ENCODE peak calls at places on chromosomes 6 and 20, in six cellular contexts. One of them, this sample, is unnamed.

GRCh38 chr20:37567671-37568588 is 40.3 kb upstream of the BLCAP start:
- DNase-seq in lower leg skin: no peak
- DNase-seq in choroid plexus epithelial cell: peak
- DNase-seq in brain microvascular endothelial cell: no peak
- DNase-seq in PC-9: no peak
- DNase-seq in pancreas: no peak
- DNase-seq in this sample: peak

GRCh38 chr6:105384004-105384403 is 18.9 kb downstream of the PREP start:
- DNase-seq in choroid plexus epithelial cell: no peak
- DNase-seq in brain microvascular endothelial cell: no peak
- DNase-seq in lower leg skin: no peak
- DNase-seq in PC-9: peak
- DNase-seq in pancreas: no peak
- DNase-seq in this sample: no peak

GRCh38 chr20:2300420-2300819 is 4.6 kb downstream of the TGM3 start:
- DNase-seq in PC-9: no peak
- DNase-seq in brain microvascular endothelial cell: no peak
- DNase-seq in lower leg skin: no peak
- DNase-seq in pancreas: no peak
- DNase-seq in choroid plexus epithelial cell: no peak
- DNase-seq in this sample: no peak

GRCh38 chr6:37314803-37315515 is 38.8 kb upstream of the RNF8 start:
- DNase-seq in pancreas: peak
- DNase-seq in PC-9: no peak
- DNase-seq in lower leg skin: no peak
- DNase-seq in brain microvascular endothelial cell: peak
- DNase-seq in choroid plexus epithelial cell: peak
- DNase-seq in this sample: no peak

GRCh38 chr6:40789143-40789764 is 202.1 kb upstream of the LRFN2 start:
- DNase-seq in brain microvascular endothelial cell: no peak
- DNase-seq in lower leg skin: no peak
- DNase-seq in PC-9: no peak
- DNase-seq in pancreas: no peak
- DNase-seq in choroid plexus epithelial cell: peak
- DNase-seq in this sample: no peak

GRCh38 chr6:169087436-169088046 is 166.1 kb downstream of the THBS2 start:
- DNase-seq in lower leg skin: no peak
- DNase-seq in choroid plexus epithelial cell: peak
- DNase-seq in pancreas: no peak
- DNase-seq in PC-9: no peak
- DNase-seq in brain microvascular endothelial cell: no peak
- DNase-seq in this sample: no peak

GRCh38 chr6:119842191-119842590 is 492.6 kb upstream of the MAN1A1 start:
- DNase-seq in choroid plexus epithelial cell: no peak
- DNase-seq in lower leg skin: no peak
- DNase-seq in pancreas: no peak
- DNase-seq in PC-9: no peak
- DNase-seq in brain microvascular endothelial cell: no peak
- DNase-seq in this sample: no peak

GRCh38 chr6:168180548-168181011 is 101.6 kb upstream of the FRMD1 start:
- DNase-seq in brain microvascular endothelial cell: no peak
- DNase-seq in lower leg skin: no peak
- DNase-seq in PC-9: no peak
- DNase-seq in choroid plexus epithelial cell: no peak
- DNase-seq in pancreas: no peak
- DNase-seq in this sample: no peak

GRCh38 chr6:161908872-161909271 is 635.0 kb upstream of the AGPAT4 start:
- DNase-seq in pancreas: no peak
- DNase-seq in lower leg skin: no peak
- DNase-seq in choroid plexus epithelial cell: no peak
- DNase-seq in PC-9: no peak
- DNase-seq in brain microvascular endothelial cell: no peak
- DNase-seq in this sample: no peak
- H3K4me3 ChIP-seq in pancreas: no peak
- H3K4me3 ChIP-seq in lower leg skin: no peak
- H3K4me3 ChIP-seq in choroid plexus epithelial cell: no peak
- H3K4me3 ChIP-seq in PC-9: no peak
- H3K4me3 ChIP-seq in brain microvascular endothelial cell: no peak
- H3K4me3 ChIP-seq in this sample: no peak

GRCh38 chr6:7543761-7544424 is 2.4 kb downstream of the DSP start:
- DNase-seq in lower leg skin: no peak
- DNase-seq in choroid plexus epithelial cell: peak
- DNase-seq in pancreas: no peak
- DNase-seq in brain microvascular endothelial cell: no peak
- DNase-seq in PC-9: no peak
- DNase-seq in this sample: no peak

GRCh38 chr6:7542878-7543394 is 1.5 kb downstream of the DSP start:
- DNase-seq in lower leg skin: peak
- DNase-seq in choroid plexus epithelial cell: peak
- DNase-seq in brain microvascular endothelial cell: peak
- DNase-seq in PC-9: peak
- DNase-seq in pancreas: peak
- DNase-seq in this sample: peak

GRCh38 chr6:7545509-7546369 is 4.3 kb downstream of the DSP start:
- DNase-seq in choroid plexus epithelial cell: peak
- DNase-seq in PC-9: no peak
- DNase-seq in lower leg skin: no peak
- DNase-seq in pancreas: no peak
- DNase-seq in brain microvascular endothelial cell: peak
- DNase-seq in this sample: no peak

GRCh38 chr6:7546383-7546782 is 4.9 kb downstream of the DSP start:
- DNase-seq in choroid plexus epithelial cell: no peak
- DNase-seq in lower leg skin: no peak
- DNase-seq in pancreas: no peak
- DNase-seq in PC-9: no peak
- DNase-seq in brain microvascular endothelial cell: no peak
- DNase-seq in this sample: no peak

GRCh38 chr6:7544597-7544996 is 3.1 kb downstream of the DSP start:
- DNase-seq in choroid plexus epithelial cell: no peak
- DNase-seq in pancreas: no peak
- DNase-seq in lower leg skin: no peak
- DNase-seq in brain microvascular endothelial cell: no peak
- DNase-seq in PC-9: no peak
- DNase-seq in this sample: no peak
- H3K4me3 ChIP-seq in choroid plexus epithelial cell: no peak
- H3K4me3 ChIP-seq in pancreas: peak
- H3K4me3 ChIP-seq in lower leg skin: no peak
- H3K4me3 ChIP-seq in brain microvascular endothelial cell: peak
- H3K4me3 ChIP-seq in PC-9: peak
- H3K4me3 ChIP-seq in this sample: no peak

GRCh38 chr6:118280210-118280609 is 267.9 kb upstream of the PLN start:
- DNase-seq in PC-9: no peak
- DNase-seq in lower leg skin: no peak
- DNase-seq in brain microvascular endothelial cell: no peak
- DNase-seq in choroid plexus epithelial cell: peak
- DNase-seq in pancreas: no peak
- DNase-seq in this sample: no peak

GRCh38 chr6:118284736-118285360 is 263.2 kb upstream of the PLN start:
- DNase-seq in pancreas: no peak
- DNase-seq in brain microvascular endothelial cell: no peak
- DNase-seq in lower leg skin: no peak
- DNase-seq in PC-9: no peak
- DNase-seq in choroid plexus epithelial cell: peak
- DNase-seq in this sample: no peak

GRCh38 chr6:118285791-118286190 is 262.3 kb upstream of the PLN start:
- DNase-seq in choroid plexus epithelial cell: no peak
- DNase-seq in pancreas: no peak
- DNase-seq in lower leg skin: no peak
- DNase-seq in brain microvascular endothelial cell: no peak
- DNase-seq in PC-9: no peak
- DNase-seq in this sample: no peak

GRCh38 chr6:118281291-118281690 is 266.8 kb upstream of the PLN start:
- DNase-seq in brain microvascular endothelial cell: no peak
- DNase-seq in PC-9: no peak
- DNase-seq in pancreas: no peak
- DNase-seq in lower leg skin: no peak
- DNase-seq in choroid plexus epithelial cell: no peak
- DNase-seq in this sample: no peak

DNA sequence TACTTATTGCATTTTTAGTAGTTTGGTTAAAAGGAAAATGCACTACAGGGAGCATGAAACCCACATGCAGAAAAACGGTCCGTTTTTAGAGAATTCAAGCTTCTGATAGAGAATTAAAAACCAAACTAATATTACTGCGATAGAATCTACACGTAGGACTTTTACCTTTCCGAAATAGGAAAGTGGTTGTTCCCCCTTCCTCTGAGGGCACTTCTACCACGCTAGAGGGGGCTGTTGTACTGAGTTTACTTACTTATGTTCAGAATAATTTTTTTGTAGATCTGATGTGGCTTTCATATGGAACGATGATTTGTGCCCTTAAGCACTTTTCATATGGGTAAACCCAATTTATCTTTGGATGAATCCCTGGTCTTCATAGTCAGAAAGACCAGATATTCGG is 264.3 kb upstream of the PLN start:
- DNase-seq in brain microvascular endothelial cell: peak
- DNase-seq in PC-9: peak
- DNase-seq in pancreas: peak
- DNase-seq in lower leg skin: no peak
- DNase-seq in choroid plexus epithelial cell: peak
- DNase-seq in this sample: no peak
- H3K4me3 ChIP-seq in brain microvascular endothelial cell: no peak
- H3K4me3 ChIP-seq in PC-9: no peak
- H3K4me3 ChIP-seq in pancreas: no peak
- H3K4me3 ChIP-seq in lower leg skin: no peak
- H3K4me3 ChIP-seq in choroid plexus epithelial cell: no peak
- H3K4me3 ChIP-seq in this sample: no peak

GRCh38 chr20:5606347-5606746 is 143.9 kb upstream of the SHLD1 start:
- DNase-seq in lower leg skin: no peak
- DNase-seq in brain microvascular endothelial cell: no peak
- DNase-seq in PC-9: no peak
- DNase-seq in choroid plexus epithelial cell: no peak
- DNase-seq in pancreas: no peak
- DNase-seq in this sample: no peak
- H3K4me3 ChIP-seq in lower leg skin: no peak
- H3K4me3 ChIP-seq in brain microvascular endothelial cell: no peak
- H3K4me3 ChIP-seq in PC-9: no peak
- H3K4me3 ChIP-seq in choroid plexus epithelial cell: no peak
- H3K4me3 ChIP-seq in pancreas: no peak
- H3K4me3 ChIP-seq in this sample: no peak

GRCh38 chr6:158205220-158205944 is 37.2 kb downstream of the GTF2H5 start:
- DNase-seq in PC-9: no peak
- DNase-seq in pancreas: peak
- DNase-seq in choroid plexus epithelial cell: peak
- DNase-seq in brain microvascular endothelial cell: no peak
- DNase-seq in lower leg skin: no peak
- DNase-seq in this sample: no peak

GRCh38 chr6:158206740-158207451 is 38.7 kb downstream of the GTF2H5 start:
- DNase-seq in choroid plexus epithelial cell: no peak
- DNase-seq in pancreas: no peak
- DNase-seq in PC-9: no peak
- DNase-seq in lower leg skin: no peak
- DNase-seq in brain microvascular endothelial cell: no peak
- DNase-seq in this sample: no peak

GRCh38 chr6:158208226-158208807 is 40.2 kb downstream of the GTF2H5 start:
- DNase-seq in lower leg skin: no peak
- DNase-seq in brain microvascular endothelial cell: no peak
- DNase-seq in choroid plexus epithelial cell: peak
- DNase-seq in pancreas: no peak
- DNase-seq in PC-9: no peak
- DNase-seq in this sample: no peak

GRCh38 chr6:158204616-158205015 is 36.5 kb downstream of the GTF2H5 start:
- DNase-seq in pancreas: no peak
- DNase-seq in brain microvascular endothelial cell: no peak
- DNase-seq in lower leg skin: no peak
- DNase-seq in choroid plexus epithelial cell: no peak
- DNase-seq in PC-9: no peak
- DNase-seq in this sample: no peak

DNA sequence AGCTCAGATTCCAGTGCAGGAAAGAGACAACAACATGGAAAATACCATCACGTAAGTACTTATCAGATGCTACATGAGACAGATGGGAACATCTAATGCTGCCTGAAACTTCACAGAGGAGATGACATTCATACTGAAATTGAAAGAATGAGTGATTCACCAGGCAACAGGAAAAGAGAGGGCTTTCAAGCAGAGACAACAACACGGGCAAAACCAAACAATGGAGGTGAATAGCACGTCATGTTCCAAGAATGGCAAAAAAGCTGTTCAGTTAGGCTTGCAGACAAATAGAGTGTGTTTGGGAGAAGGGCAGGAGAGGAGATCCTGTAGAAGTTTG is 39.3 kb downstream of the GTF2H5 start:
- DNase-seq in lower leg skin: no peak
- DNase-seq in pancreas: no peak
- DNase-seq in choroid plexus epithelial cell: peak
- DNase-seq in PC-9: peak
- DNase-seq in brain microvascular endothelial cell: peak
- DNase-seq in this sample: no peak
- H3K4me3 ChIP-seq in lower leg skin: no peak
- H3K4me3 ChIP-seq in pancreas: no peak
- H3K4me3 ChIP-seq in choroid plexus epithelial cell: no peak
- H3K4me3 ChIP-seq in PC-9: no peak
- H3K4me3 ChIP-seq in brain microvascular endothelial cell: no peak
- H3K4me3 ChIP-seq in this sample: no peak

GRCh38 chr20:31818376-31818908 is 714 bp upstream of the MYLK2 start:
- DNase-seq in PC-9: no peak
- DNase-seq in lower leg skin: no peak
- DNase-seq in pancreas: no peak
- DNase-seq in brain microvascular endothelial cell: no peak
- DNase-seq in choroid plexus epithelial cell: no peak
- DNase-seq in this sample: no peak

GRCh38 chr20:31816221-31816620 is 2.9 kb upstream of the MYLK2 start:
- DNase-seq in choroid plexus epithelial cell: no peak
- DNase-seq in brain microvascular endothelial cell: no peak
- DNase-seq in PC-9: no peak
- DNase-seq in pancreas: no peak
- DNase-seq in lower leg skin: no peak
- DNase-seq in this sample: no peak

GRCh38 chr20:31813611-31814010 is 5.5 kb upstream of the MYLK2 start:
- DNase-seq in lower leg skin: no peak
- DNase-seq in PC-9: no peak
- DNase-seq in choroid plexus epithelial cell: no peak
- DNase-seq in pancreas: no peak
- DNase-seq in brain microvascular endothelial cell: no peak
- DNase-seq in this sample: no peak

GRCh38 chr20:31817461-31817860 is 1.7 kb upstream of the MYLK2 start:
- DNase-seq in pancreas: no peak
- DNase-seq in PC-9: no peak
- DNase-seq in lower leg skin: no peak
- DNase-seq in choroid plexus epithelial cell: no peak
- DNase-seq in brain microvascular endothelial cell: no peak
- DNase-seq in this sample: no peak

DNA sequence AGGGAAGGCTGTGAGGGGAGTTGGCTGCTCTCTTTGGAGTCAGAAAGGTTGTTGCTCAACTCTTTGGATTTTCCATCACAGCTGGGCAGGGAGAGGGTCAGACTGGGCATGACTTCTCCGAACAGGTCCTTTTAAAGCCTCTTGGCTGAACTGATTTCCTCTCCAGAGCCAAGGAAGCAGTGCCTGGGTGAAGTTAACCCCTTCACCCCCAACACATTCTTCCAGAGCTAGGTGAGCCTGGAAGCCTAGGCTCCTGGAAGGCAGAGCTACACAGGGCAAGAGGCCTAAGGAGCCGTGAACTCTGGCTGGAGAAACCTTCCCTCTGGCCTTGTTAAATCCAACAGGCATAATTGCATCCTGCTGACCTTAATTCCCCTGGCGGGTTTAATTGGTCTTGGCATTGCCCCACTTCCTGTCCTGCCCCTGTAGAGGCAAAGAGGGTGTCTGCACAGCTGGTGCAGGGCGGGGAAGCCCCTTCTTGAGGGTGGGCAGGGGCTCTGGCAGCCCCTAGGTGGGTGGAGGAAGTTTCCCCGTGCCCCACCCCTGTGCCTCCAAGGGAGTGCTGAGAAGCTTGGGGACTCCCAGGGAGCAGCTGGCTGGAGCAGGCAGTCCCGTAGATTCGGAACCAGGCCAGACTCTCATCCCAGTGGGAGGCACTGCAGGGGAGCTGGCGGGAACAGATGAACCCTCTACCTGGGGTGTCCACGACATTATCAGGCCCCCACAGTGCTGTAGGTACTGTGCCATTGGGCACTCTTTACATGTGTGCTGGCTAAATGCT is 3.6 kb upstream of the MYLK2 start:
- DNase-seq in choroid plexus epithelial cell: no peak
- DNase-seq in PC-9: no peak
- DNase-seq in pancreas: no peak
- DNase-seq in brain microvascular endothelial cell: no peak
- DNase-seq in lower leg skin: no peak
- DNase-seq in this sample: no peak
- H3K4me3 ChIP-seq in choroid plexus epithelial cell: no peak
- H3K4me3 ChIP-seq in PC-9: no peak
- H3K4me3 ChIP-seq in pancreas: no peak
- H3K4me3 ChIP-seq in brain microvascular endothelial cell: no peak
- H3K4me3 ChIP-seq in lower leg skin: no peak
- H3K4me3 ChIP-seq in this sample: no peak